ENCODE peak calls at places on chromosomes 12 and 14, in four cellular contexts. K is vagina, I is stomach, V is brain microvascular endothelial cell. C is an unnamed sample.

GRCh38 chr12:17062296-17063061 is 456.5 kb upstream of the LMO3 start:
- DNase-seq in K (no peak), I (no peak), V (no peak), C (no peak)

GRCh38 chr12:44603701-44604100 is 272.4 kb downstream of the NELL2 start:
- DNase-seq in K (no peak), I (no peak), V (no peak), C (no peak)

GRCh38 chr12:71476513-71476912 is 36.9 kb downstream of the LGR5 start:
- DNase-seq in K (no peak), I (no peak), V (peak), C (no peak)

GRCh38 chr14:22747769-22748168 is 18.7 kb upstream of the OXA1L start:
- DNase-seq in K (no peak), I (no peak), V (no peak), C (no peak)

GRCh38 chr14:72686832-72687231 is 207.1 kb downstream of the DPF3 start:
- DNase-seq in K (no peak), I (no peak), V (no peak), C (no peak)

GRCh38 chr14:53741379-53742225 is 215.0 kb downstream of the BMP4 start:
- DNase-seq in K (no peak), I (no peak), V (no peak), C (no peak)

GRCh38 chr14:61364243-61364642 is 42.9 kb downstream of the PRKCH start:
- DNase-seq in K (no peak), I (no peak), V (no peak), C (no peak)

GRCh38 chr12:47939009-47939601 is 24.3 kb upstream of the TMEM106C start:
- DNase-seq in K (no peak), I (peak), V (no peak), C (no peak)

GRCh38 chr14:56581041-56581727 is 1.6 kb downstream of the TMEM260 start:
- DNase-seq in K (no peak), I (no peak), V (no peak), C (no peak)

GRCh38 chr12:1779783-1780182 is 40.6 kb upstream of the LRTM2 start:
- DNase-seq in K (no peak), I (no peak), V (peak), C (no peak)

GRCh38 chr12:122121341-122122192 is 43.0 kb downstream of the MLXIP start:
- DNase-seq in K (no peak), I (no peak), V (no peak), C (no peak)

GRCh38 chr14:41389355-41389754 is 217.3 kb upstream of the LRFN5 start:
- DNase-seq in K (no peak), I (no peak), V (no peak), C (no peak)

GRCh38 chr14:96638041-96638855 is 136.1 kb downstream of the PAPOLA start:
- DNase-seq in K (peak), I (peak), V (no peak), C (no peak)

GRCh38 chr14:106872619-106873446 is 1346.5 kb downstream of the TMEM121 start:
- DNase-seq in K (no peak), I (peak), V (peak), C (peak)

GRCh38 chr14:101502761-101503392 is 58.4 kb upstream of the DIO3 start:
- DNase-seq in K (no peak), I (peak), V (no peak), C (no peak)

GRCh38 chr12:79877246-79877645 is 57.7 kb downstream of the PPP1R12A start:
- DNase-seq in K (no peak), I (no peak), V (no peak), C (no peak)

GRCh38 chr14:89417469-89418225 is 614 bp upstream of the FOXN3 start:
- DNase-seq in K (no peak), I (peak), V (peak), C (peak)

GRCh38 chr12:79691299-79692248 is 810 bp upstream of the PAWR start:
- DNase-seq in K (no peak), I (no peak), V (peak), C (no peak)

GRCh38 chr12:28024231-28024995 is 51.9 kb upstream of the PTHLH start:
- DNase-seq in K (no peak), I (no peak), V (peak), C (no peak)

GRCh38 chr14:89486961-89487360 is 69.9 kb upstream of the FOXN3 start:
- DNase-seq in K (no peak), I (no peak), V (no peak), C (no peak)

GRCh38 chr12:24773996-24774395 is 174.9 kb downstream of the BCAT1 start:
- DNase-seq in K (no peak), I (no peak), V (no peak), C (no peak)

GRCh38 chr12:115963030-115963480 is 314.4 kb downstream of the MED13L start:
- DNase-seq in K (no peak), I (no peak), V (peak), C (no peak)

GRCh38 chr12:42759622-42760273 is 170.2 kb upstream of the PRICKLE1 start:
- DNase-seq in K (no peak), I (peak), V (no peak), C (no peak)

GRCh38 chr12:98417303-98417702 is 98.1 kb upstream of the TMPO start:
- DNase-seq in K (no peak), I (no peak), V (no peak), C (no peak)

GRCh38 chr12:124100572-124101178 is 127.7 kb downstream of the ZNF664 start:
- DNase-seq in K (no peak), I (no peak), V (no peak), C (no peak)

GRCh38 chr12:128069359-128069997 is 197.5 kb upstream of the TMEM132C start:
- DNase-seq in K (peak), I (no peak), V (peak), C (no peak)

GRCh38 chr12:94832780-94833760 is 170.4 kb downstream of the NDUFA12 start:
- DNase-seq in K (no peak), I (no peak), V (no peak), C (no peak)

GRCh38 chr14:53946404-53947400 is 9.9 kb downstream of the BMP4 start:
- DNase-seq in K (no peak), I (no peak), V (no peak), C (no peak)

GRCh38 chr12:40692617-40693502 is 621 bp downstream of the CNTN1 start:
- DNase-seq in K (no peak), I (no peak), V (no peak), C (no peak)

GRCh38 chr12:28222081-28222700 is 31.9 kb downstream of the CCDC91 start:
- DNase-seq in K (no peak), I (no peak), V (peak), C (peak)

GRCh38 chr12:68166317-68166830 is 6.8 kb upstream of the IFNG start:
- DNase-seq in K (no peak), I (no peak), V (no peak), C (no peak)

GRCh38 chr12:68158427-68158826 is 1.1 kb downstream of the IFNG start:
- DNase-seq in K (no peak), I (no peak), V (peak), C (peak)

GRCh38 chr12:68162374-68162773 is 2.8 kb upstream of the IFNG start:
- DNase-seq in K (no peak), I (no peak), V (no peak), C (no peak)

GRCh38 chr12:68159681-68160304 is at the start of gene IFNG:
- DNase-seq in K (no peak), I (no peak), V (no peak), C (peak)

DNA sequence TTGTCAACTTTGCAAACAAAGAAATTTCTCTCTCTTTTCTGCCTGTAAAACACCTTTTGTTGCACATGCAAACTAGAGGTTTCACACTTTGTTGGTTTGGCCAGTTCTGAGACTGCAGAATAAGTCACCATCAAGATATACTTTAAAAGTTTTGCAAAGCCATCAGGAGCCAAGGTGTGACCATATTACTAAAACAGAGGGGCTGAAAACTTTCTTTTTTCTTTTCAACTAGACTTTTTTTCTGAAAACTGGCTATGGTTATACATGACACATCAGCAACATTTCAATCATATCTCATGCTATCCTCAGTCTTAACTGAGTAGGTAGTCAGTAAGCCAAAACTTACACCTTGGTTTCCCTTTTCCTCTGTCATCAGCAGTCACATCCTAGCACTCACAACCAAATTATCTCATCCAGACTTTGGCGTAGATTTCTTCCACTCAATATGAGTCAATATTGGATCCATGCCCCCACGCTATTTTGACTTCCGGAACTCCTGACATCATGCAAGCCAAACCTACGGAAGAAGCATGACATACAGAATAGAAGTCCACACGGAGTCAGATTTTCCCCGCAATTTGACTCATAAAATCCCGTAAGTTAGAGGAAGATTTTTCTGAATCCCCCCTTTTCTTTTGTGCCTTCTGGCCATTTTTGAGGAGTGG is 4.1 kb upstream of the IFNG start:
- DNase-seq in K (no peak), I (no peak), V (no peak), C (no peak)
- H3K4me3 ChIP-seq in K (no peak), I (no peak), V (no peak), C (no peak)

GRCh38 chr14:69713127-69713800 is 53.7 kb upstream of the SRSF5 start:
- DNase-seq in K (no peak), I (peak), V (no peak), C (no peak)

GRCh38 chr14:69712637-69713088 is 54.3 kb upstream of the SRSF5 start:
- DNase-seq in K (no peak), I (peak), V (no peak), C (no peak)

GRCh38 chr14:69712217-69712565 is 54.8 kb upstream of the SRSF5 start:
- DNase-seq in K (no peak), I (no peak), V (no peak), C (no peak)

GRCh38 chr14:69715725-69716482 is 51.0 kb upstream of the SRSF5 start:
- DNase-seq in K (no peak), I (peak), V (peak), C (no peak)

DNA sequence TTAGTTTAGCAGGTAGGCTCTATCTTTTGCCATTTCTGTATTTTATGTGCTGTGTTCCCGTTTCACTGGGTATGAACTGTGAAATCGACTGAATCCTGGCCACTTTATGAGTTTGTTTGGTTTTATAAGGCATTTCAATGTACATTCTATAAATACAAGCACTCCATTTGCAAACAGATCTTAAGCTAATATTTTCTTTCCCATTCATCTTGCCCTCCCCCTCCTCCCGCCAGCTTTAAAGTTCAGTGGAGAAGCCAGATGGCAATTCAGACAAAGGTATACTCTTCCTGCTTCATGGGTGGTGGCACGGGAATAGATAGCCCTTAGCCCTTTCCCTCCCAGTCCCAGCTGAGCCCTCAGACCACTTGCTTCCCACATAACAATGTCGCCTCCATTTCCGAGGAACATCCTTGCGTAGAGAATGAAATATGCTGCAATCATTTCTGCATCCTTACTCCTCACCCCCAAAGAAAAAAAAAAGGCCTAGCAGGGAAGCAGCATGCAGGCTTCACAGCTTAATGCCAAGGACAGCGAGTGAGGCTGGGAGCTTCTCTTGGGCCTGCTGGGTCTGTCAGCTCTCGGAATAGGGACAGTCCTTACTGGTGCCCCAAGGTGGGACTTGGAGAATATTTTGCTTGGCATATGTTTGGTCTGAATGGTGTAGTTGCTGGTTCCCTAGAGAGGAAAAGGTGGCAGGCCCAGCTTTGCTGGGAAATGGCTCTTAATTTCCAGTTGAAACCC is 52.8 kb upstream of the SRSF5 start:
- DNase-seq in K (no peak), I (no peak), V (no peak), C (no peak)
- H3K27ac ChIP-seq in K (no peak), I (peak), V (no peak), C (no peak)

GRCh38 chr12:114685320-114685781 is 1.4 kb upstream of the TBX3 start:
- DNase-seq in K (no peak), I (no peak), V (no peak), C (no peak)

GRCh38 chr12:114685869-114686268 is 1.9 kb upstream of the TBX3 start:
- DNase-seq in K (no peak), I (no peak), V (no peak), C (no peak)

GRCh38 chr12:114684098-114684869 is at the start of gene TBX3:
- DNase-seq in K (no peak), I (peak), V (peak), C (peak)

GRCh38 chr12:114683709-114684097 is 272 bp downstream of the TBX3 start:
- DNase-seq in K (no peak), I (no peak), V (no peak), C (no peak)

DNA sequence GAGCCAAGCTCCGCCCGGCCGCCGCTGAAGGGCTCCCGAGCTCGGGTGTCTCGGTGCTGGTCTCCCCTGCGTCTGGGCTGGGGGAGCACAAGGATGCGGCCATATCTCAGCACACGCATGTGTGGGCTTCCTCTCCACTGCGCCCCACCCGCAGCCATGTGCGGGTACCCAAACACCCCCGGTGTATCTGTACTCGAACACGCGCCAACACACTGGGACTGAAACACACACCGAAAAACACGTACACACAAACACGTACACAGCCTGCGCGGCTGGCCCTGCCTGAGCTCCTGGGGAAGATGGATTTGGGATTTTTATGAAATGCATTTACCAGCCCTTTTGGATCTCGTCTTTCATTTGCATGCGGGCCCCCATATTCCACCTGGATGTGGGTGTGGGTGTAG is 897 bp upstream of the TBX3 start:
- DNase-seq in K (no peak), I (no peak), V (no peak), C (no peak)
- H3K4me3 ChIP-seq in K (peak), I (peak), V (peak), C (no peak)

GRCh38 chr12:69410571-69410970 is 51.0 kb downstream of the YEATS4 start:
- DNase-seq in K (no peak), I (no peak), V (no peak), C (no peak)

GRCh38 chr12:69405466-69405865 is 45.9 kb downstream of the YEATS4 start:
- DNase-seq in K (no peak), I (no peak), V (peak), C (no peak)

GRCh38 chr12:69401940-69402339 is 42.4 kb downstream of the YEATS4 start:
- DNase-seq in K (no peak), I (no peak), V (no peak), C (no peak)

GRCh38 chr12:69404851-69405365 is 45.4 kb downstream of the YEATS4 start:
- DNase-seq in K (no peak), I (no peak), V (peak), C (no peak)

DNA sequence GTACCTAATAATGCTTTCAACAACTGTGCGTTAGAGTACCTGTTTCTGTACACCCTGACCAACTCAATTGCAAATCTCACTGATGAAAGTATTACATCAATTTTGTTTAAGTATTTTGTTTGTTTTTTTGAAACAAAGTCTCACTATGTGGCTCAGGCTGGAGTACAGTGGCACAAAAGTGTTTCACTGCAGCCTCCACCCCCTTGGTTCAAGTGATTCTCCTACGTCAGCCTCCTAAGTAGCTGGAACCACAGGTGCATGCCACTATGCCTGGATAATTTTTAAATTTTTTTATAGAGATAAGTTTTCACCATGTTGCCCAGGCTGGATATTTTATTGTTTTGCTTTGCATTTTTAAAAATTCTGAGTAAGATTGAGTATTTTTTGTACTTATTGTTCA is 46.7 kb downstream of the YEATS4 start:
- DNase-seq in K (no peak), I (no peak), V (no peak), C (no peak)
- H3K27ac ChIP-seq in K (no peak), I (no peak), V (peak), C (no peak)

GRCh38 chr14:94113490-94113889 is 3.0 kb downstream of the IFI27 start:
- DNase-seq in K (no peak), I (peak), V (no peak), C (no peak)

GRCh38 chr14:94115068-94115591 is 4.6 kb downstream of the IFI27 start:
- DNase-seq in K (no peak), I (peak), V (no peak), C (no peak)

GRCh38 chr14:94114589-94115067 is 4.1 kb downstream of the IFI27 start:
- DNase-seq in K (no peak), I (peak), V (no peak), C (no peak)

GRCh38 chr14:94113073-94113472 is 2.5 kb downstream of the IFI27 start:
- DNase-seq in K (no peak), I (peak), V (no peak), C (no peak)

GRCh38 chr14:94113908-94114588 is 3.5 kb downstream of the IFI27 start:
- DNase-seq in K (no peak), I (peak), V (no peak), C (no peak)
- H3K4me3 ChIP-seq in K (no peak), I (no peak), V (no peak), C (no peak)

GRCh38 chr12:8036366-8036765 is 3.9 kb downstream of the FOXJ2 start:
- DNase-seq in K (no peak), I (peak), V (no peak), C (no peak)
- H3K27ac ChIP-seq in K (no peak), I (peak), V (no peak), C (no peak)

GRCh38 chr12:51871126-51871525 is 16.8 kb upstream of the ANKRD33 start:
- DNase-seq in K (no peak), I (no peak), V (no peak), C (no peak)

GRCh38 chr12:51869931-51870330 is 18.0 kb upstream of the ANKRD33 start:
- DNase-seq in K (no peak), I (no peak), V (no peak), C (no peak)

GRCh38 chr12:51868821-51869489 is 18.9 kb upstream of the ANKRD33 start:
- DNase-seq in K (no peak), I (no peak), V (no peak), C (no peak)

GRCh38 chr12:51867796-51868428 is 19.4 kb upstream of the FIGNL2 start:
- DNase-seq in K (no peak), I (no peak), V (no peak), C (no peak)

DNA sequence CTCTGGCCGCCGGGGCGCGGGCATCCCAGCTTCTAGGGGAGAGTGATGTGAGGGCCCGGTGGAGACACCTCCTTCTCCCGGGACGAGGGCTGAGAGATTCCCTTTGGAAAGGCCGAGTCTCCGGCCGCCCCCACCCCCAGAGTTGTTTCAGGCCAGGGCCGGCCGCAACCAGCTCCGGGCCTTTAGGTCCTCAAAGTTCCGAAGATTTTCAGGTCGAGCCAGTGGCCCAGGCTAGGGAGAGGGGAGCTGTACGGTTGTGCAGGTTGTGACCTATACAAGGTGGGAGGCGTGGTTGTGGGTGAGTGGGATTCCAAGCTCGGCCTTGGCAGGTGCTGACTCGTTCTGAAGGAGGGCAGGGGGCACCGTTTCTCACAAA is 18.4 kb upstream of the ANKRD33 start:
- DNase-seq in K (no peak), I (no peak), V (no peak), C (no peak)
- H3K4me3 ChIP-seq in K (peak), I (peak), V (peak), C (no peak)